ENCODE peak calls at places on chromosomes 13 and 19, in ten cellular contexts. F is NAMALWA; I is smooth muscle cell of the brain vasculature; D is CD4-positive, alpha-beta memory T cell; Z is GM12865; T is BE2C; Q is amygdala; S is IMR-90; K is neural crest cell; E is anterior cingulate cortex. C is an unnamed sample.

GRCh38 chr19:33685541-33685940 is 63.8 kb downstream of the CHST8 start:
- DNase-seq in S (no peak), Z (no peak), Q (no peak), T (peak), K (no peak), E (no peak), D (no peak), I (no peak), F (no peak), C (no peak)

GRCh38 chr13:79767126-79767525 is 286.2 kb downstream of the NDFIP2 start:
- DNase-seq in T (no peak), Q (no peak), F (no peak), K (no peak), Z (no peak), D (no peak), E (no peak), S (no peak), I (no peak), C (no peak)

GRCh38 chr13:94249512-94249911 is 230.0 kb downstream of the DCT start:
- DNase-seq in S (peak), Q (no peak), T (no peak), F (no peak), E (no peak), K (no peak), I (peak), D (no peak), Z (no peak), C (no peak)

GRCh38 chr19:45251452-45252354 is 632 bp downstream of the MARK4 start:
- DNase-seq in I (no peak), F (peak), Z (peak), T (no peak), D (no peak), S (no peak), Q (no peak), K (peak), E (no peak), C (peak)

GRCh38 chr13:112781881-112782361 is 92.1 kb downstream of the ATP11A start:
- DNase-seq in K (no peak), D (no peak), F (no peak), Q (peak), T (peak), I (no peak), Z (no peak), S (no peak), E (no peak), C (peak)

GRCh38 chr19:7850429-7850819 is 20.4 kb downstream of the EVI5L start:
- DNase-seq in I (no peak), K (no peak), E (peak), F (no peak), S (peak), T (peak), Q (no peak), Z (no peak), D (no peak), C (no peak)

GRCh38 chr13:93290503-93290902 is 63.9 kb downstream of the GPC6 start:
- DNase-seq in Z (no peak), E (no peak), D (no peak), S (peak), T (no peak), Q (no peak), K (no peak), F (no peak), I (no peak), C (no peak)

GRCh38 chr13:46641274-46642081 is 88.5 kb downstream of the LRCH1 start:
- DNase-seq in K (no peak), F (no peak), S (no peak), E (no peak), I (no peak), D (no peak), Z (peak), Q (no peak), T (peak), C (no peak)

GRCh38 chr13:106348032-106348431 is 187.4 kb downstream of the EFNB2 start:
- DNase-seq in F (no peak), T (no peak), Q (no peak), Z (no peak), E (no peak), I (no peak), S (peak), K (no peak), D (no peak), C (no peak)

GRCh38 chr13:48009298-48009697 is 8.2 kb upstream of the SUCLA2 start:
- DNase-seq in Z (no peak), D (no peak), K (no peak), Q (no peak), F (no peak), I (no peak), T (no peak), S (peak), E (no peak), C (no peak)

GRCh38 chr19:40831502-40832430 is 18.5 kb downstream of the CYP2A6 start:
- DNase-seq in Z (no peak), E (no peak), S (peak), Q (no peak), I (peak), F (no peak), T (no peak), K (no peak), D (no peak), C (no peak)

GRCh38 chr19:33374406-33374703 is 846 bp downstream of the CEBPG start:
- DNase-seq in K (no peak), S (peak), I (no peak), D (no peak), Z (peak), E (no peak), T (peak), Q (no peak), F (peak), C (no peak)

GRCh38 chr19:57267294-57267693 is 13.0 kb upstream of the ZNF460 start:
- DNase-seq in T (no peak), Z (no peak), K (no peak), F (no peak), S (no peak), D (no peak), Q (no peak), E (no peak), I (no peak), C (no peak)

GRCh38 chr13:59890064-59890463 is 273.7 kb downstream of the DIAPH3 start:
- DNase-seq in Z (no peak), Q (no peak), S (peak), I (no peak), K (no peak), D (no peak), F (no peak), E (no peak), T (no peak), C (no peak)

GRCh38 chr19:37972803-37973202 is 65.8 kb downstream of the SIPA1L3 start:
- DNase-seq in E (no peak), S (no peak), D (no peak), Q (no peak), I (no peak), F (no peak), Z (no peak), K (no peak), T (no peak), C (no peak)

GRCh38 chr19:42316223-42317211 is 3.4 kb downstream of the TMEM145 start:
- DNase-seq in E (no peak), T (peak), F (no peak), D (no peak), Z (peak), S (peak), K (no peak), I (no peak), Q (peak), C (no peak)

GRCh38 chr13:40316301-40316700 is 350.1 kb downstream of the FOXO1 start:
- DNase-seq in D (no peak), Q (no peak), I (no peak), F (no peak), Z (no peak), S (no peak), E (no peak), K (no peak), T (no peak), C (no peak)

GRCh38 chr13:33057019-33057785 is 41.0 kb downstream of the KL start:
- DNase-seq in K (no peak), Z (peak), I (no peak), S (peak), T (peak), E (no peak), Q (no peak), F (peak), D (no peak), C (no peak)

GRCh38 chr19:42030605-42031004 is 36.6 kb upstream of the ATP1A3 start:
- DNase-seq in K (no peak), Q (no peak), T (no peak), F (no peak), S (no peak), Z (no peak), I (no peak), E (no peak), D (no peak), C (no peak)

GRCh38 chr13:112891477-112892401 is 77.3 kb upstream of the MCF2L start:
- DNase-seq in K (no peak), T (no peak), Z (no peak), Q (no peak), I (no peak), S (no peak), D (no peak), F (no peak), E (no peak), C (no peak)

GRCh38 chr13:110807546-110807945 is 94.0 kb downstream of the ING1 start:
- DNase-seq in E (no peak), I (no peak), F (no peak), S (no peak), D (no peak), T (no peak), K (no peak), Q (no peak), Z (no peak), C (no peak)

GRCh38 chr13:93388701-93389100 is 162.1 kb downstream of the GPC6 start:
- DNase-seq in E (no peak), D (no peak), T (no peak), Q (no peak), F (no peak), K (no peak), S (peak), Z (no peak), I (no peak), C (no peak)

GRCh38 chr13:39874331-39875055 is 219.0 kb downstream of the COG6 start:
- DNase-seq in Z (no peak), F (no peak), E (no peak), K (no peak), S (no peak), D (no peak), Q (no peak), I (no peak), T (no peak), C (no peak)

GRCh38 chr19:10230904-10231623 is at the start of gene S1PR2:
- DNase-seq in S (peak), F (peak), D (peak), Q (peak), K (peak), I (no peak), E (no peak), T (peak), Z (peak), C (no peak)

GRCh38 chr19:41821003-41821735 is 23.3 kb downstream of the LYPD4 start:
- DNase-seq in D (peak), F (peak), E (no peak), S (peak), Q (no peak), K (peak), Z (peak), I (no peak), T (peak), C (no peak)

GRCh38 chr19:49422407-49423277 is 599 bp downstream of the PTH2 start:
- DNase-seq in D (peak), I (no peak), F (no peak), T (peak), Q (no peak), E (no peak), S (peak), Z (peak), K (peak), C (no peak)

GRCh38 chr13:106797081-106797640 is 229.2 kb upstream of the ARGLU1 start:
- DNase-seq in I (no peak), K (no peak), S (no peak), D (no peak), T (no peak), F (no peak), E (no peak), Z (no peak), Q (no peak), C (no peak)

GRCh38 chr19:13151605-13152355 is 1.6 kb downstream of the IER2 start:
- DNase-seq in T (peak), E (peak), I (peak), K (peak), F (peak), Q (peak), D (peak), S (peak), Z (peak), C (peak)

GRCh38 chr13:54845351-54845965 is 1816.8 kb downstream of the OLFM4 start:
- DNase-seq in K (no peak), I (no peak), T (no peak), S (no peak), Q (no peak), D (no peak), E (no peak), Z (no peak), F (no peak), C (no peak)